ENCODE peak calls at places on chromosomes 5 and 9, in nine cellular contexts. A is thoracic aorta; T is CD8-positive, alpha-beta T cell; L is mucosa of descending colon; O is brain microvascular endothelial cell; I is AG04450; Z is right lobe of liver; B is A673; R is lower leg skin. X is an unnamed sample.

GRCh38 chr5:62542720-62543119 is 35.9 kb upstream of the LRRC70 start:
- DNase-seq in T (no peak), L (no peak), B (no peak), R (no peak), A (no peak), I (no peak), O (no peak), Z (no peak), X (no peak)

GRCh38 chr5:27523629-27524028 is 485.2 kb upstream of the CDH9 start:
- DNase-seq in Z (no peak), O (no peak), T (no peak), L (no peak), I (no peak), A (no peak), R (no peak), B (no peak), X (no peak)

GRCh38 chr9:87513171-87513570 is 15.5 kb downstream of the DAPK1 start:
- DNase-seq in T (no peak), Z (no peak), R (no peak), L (no peak), O (no peak), I (no peak), B (no peak), A (no peak), X (no peak)

GRCh38 chr5:20572560-20572959 is 584.6 kb upstream of the CDH18 start:
- DNase-seq in Z (no peak), T (no peak), O (no peak), B (no peak), I (no peak), A (no peak), R (no peak), L (no peak), X (no peak)

GRCh38 chr5:6733411-6734242 is 20.4 kb downstream of the TENT4A start:
- DNase-seq in O (peak; percentile 78), B (no peak), L (no peak), T (no peak), I (peak; percentile 63), R (no peak), Z (no peak), A (no peak), X (no peak)

GRCh38 chr5:142046191-142046590 is 33.4 kb upstream of the GNPDA1 start:
- DNase-seq in Z (no peak), B (no peak), O (no peak), I (no peak), A (no peak), L (peak; percentile 18), T (no peak), R (peak; percentile 32), X (no peak)

GRCh38 chr9:134655101-134655500 is 13.5 kb downstream of the COL5A1 start:
- DNase-seq in A (no peak), R (no peak), B (no peak), I (no peak), O (no peak), T (no peak), L (no peak), Z (peak; percentile 28), X (no peak)

GRCh38 chr9:107274953-107275422 is 8.1 kb upstream of the RAD23B start:
- DNase-seq in T (no peak), L (no peak), R (peak; percentile 50), Z (no peak), A (no peak), O (peak; percentile 98), B (peak; percentile 66), I (peak; percentile 95), X (no peak)

GRCh38 chr5:124583469-124584350 is 162.7 kb downstream of the ZNF608 start:
- DNase-seq in B (peak; percentile 23), L (peak; percentile 7), T (no peak), R (no peak), A (no peak), O (peak; percentile 86), I (peak; percentile 66), Z (no peak), X (no peak)

GRCh38 chr5:56620903-56621680 is 194.3 kb upstream of the MAP3K1 start:
- DNase-seq in T (no peak), B (no peak), I (no peak), O (peak; percentile 61), R (no peak), Z (no peak), A (no peak), L (no peak), X (no peak)

GRCh38 chr5:51225671-51226419 is 157.4 kb upstream of the ISL1 start:
- DNase-seq in R (no peak), Z (no peak), T (no peak), A (no peak), I (no peak), B (peak; percentile 78), L (peak; percentile 2), O (no peak), X (peak; percentile 63)

GRCh38 chr5:65796269-65796668 is 74.3 kb downstream of the NLN start:
- DNase-seq in O (no peak), A (no peak), R (no peak), Z (no peak), B (no peak), T (no peak), L (no peak), I (no peak), X (no peak)

GRCh38 chr5:84425365-84425764 is 40.7 kb upstream of the EDIL3 start:
- DNase-seq in Z (no peak), L (no peak), T (no peak), B (no peak), O (no peak), A (no peak), R (no peak), I (no peak), X (no peak)

GRCh38 chr5:113022661-113023060 is 46.1 kb downstream of the DCP2 start:
- DNase-seq in T (no peak), R (no peak), A (no peak), O (no peak), I (no peak), B (no peak), L (no peak), Z (no peak), X (no peak)

GRCh38 chr9:23821400-23822181 is 4.4 kb downstream of the ELAVL2 start:
- DNase-seq in B (no peak), I (no peak), O (no peak), Z (no peak), T (no peak), L (peak; percentile 36), A (no peak), R (no peak), X (peak; percentile 24)

GRCh38 chr9:113888976-113889375 is 12.9 kb downstream of the ZNF618 start:
- DNase-seq in Z (no peak), R (no peak), L (no peak), I (no peak), O (no peak), T (no peak), B (no peak), A (no peak), X (no peak)

GRCh38 chr5:78649220-78649700 is 688 bp upstream of the LHFPL2 start:
- DNase-seq in I (no peak), O (peak; percentile 37), L (peak; percentile 39), T (no peak), B (peak; percentile 31), A (no peak), Z (no peak), R (no peak), X (no peak)

GRCh38 chr5:78647411-78647818 is 1.2 kb downstream of the LHFPL2 start:
- DNase-seq in R (no peak), L (peak; percentile 75), B (peak; percentile 27), I (no peak), A (no peak), O (peak; percentile 34), Z (no peak), T (no peak), X (no peak)

GRCh38 chr5:78649816-78650561 is 1.4 kb upstream of the LHFPL2 start:
- DNase-seq in T (no peak), Z (no peak), L (no peak), B (no peak), A (no peak), R (no peak), I (no peak), O (peak; percentile 53), X (no peak)

GRCh38 chr5:78648359-78649219 is at the start of gene LHFPL2:
- DNase-seq in L (peak; percentile 73), T (no peak), A (peak; percentile 46), Z (peak; percentile 68), I (no peak), R (peak; percentile 46), O (peak; percentile 57), B (peak; percentile 71), X (peak; percentile 77)

DNA sequence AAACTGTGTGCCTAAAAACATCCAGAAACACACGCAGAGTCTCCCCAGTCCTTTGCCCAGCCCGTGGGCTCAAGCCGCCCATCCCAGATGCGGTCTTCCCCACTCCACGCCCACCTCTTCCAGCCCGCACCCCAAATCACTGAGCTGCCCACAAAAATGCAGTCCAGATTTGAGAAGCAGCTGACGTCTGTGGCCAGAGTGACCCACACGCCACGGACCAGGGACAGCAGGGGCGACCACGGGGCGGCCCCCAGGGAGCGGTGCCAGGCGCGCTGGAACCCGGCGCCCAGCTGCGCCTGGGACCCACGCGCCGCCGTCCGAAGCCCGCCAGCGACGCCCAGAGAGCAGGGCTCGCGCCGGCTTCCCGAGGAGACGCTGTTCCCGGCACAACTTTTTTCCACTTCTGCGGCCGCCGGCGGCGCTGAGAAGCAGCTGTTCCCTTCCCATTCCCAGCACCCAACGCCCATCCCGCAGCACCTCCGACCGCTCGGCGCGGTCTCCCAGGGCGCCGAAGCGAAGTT is 674 bp downstream of the LHFPL2 start:
- DNase-seq in I (no peak), R (no peak), L (peak; percentile 61), B (peak; percentile 67), T (no peak), Z (peak; percentile 69), A (no peak), O (peak; percentile 55), X (peak; percentile 60)
- TF ChIP-seq CTCF in I (peak; percentile 10), R (no peak), L (no peak), B (peak; percentile 14), T (no peak), Z (no peak), A (no peak), O (peak; percentile 3), X (no peak)

GRCh38 chr5:1208743-1209551 is 7.6 kb downstream of the SLC6A19 start:
- DNase-seq in L (peak; percentile 61), I (no peak), R (no peak), O (no peak), B (no peak), Z (peak; percentile 57), A (no peak), T (no peak), X (peak; percentile 38)
- TF ChIP-seq CTCF in L (peak; percentile 34), I (peak; percentile 50), R (no peak), O (peak; percentile 62), B (peak; percentile 46), Z (peak; percentile 29), A (no peak), T (no peak), X (no peak)

GRCh38 chr5:108521841-108522506 is 140.1 kb upstream of the FBXL17 start:
- DNase-seq in Z (no peak), O (peak; percentile 67), L (peak; percentile 74), R (peak; percentile 16), I (peak; percentile 45), T (no peak), B (peak; percentile 82), A (no peak), X (no peak)
- TF ChIP-seq CTCF in Z (peak; percentile 60), O (peak; percentile 64), L (peak; percentile 25), R (no peak), I (peak; percentile 77), T (peak; percentile 63), B (peak; percentile 79), A (peak; percentile 49), X (no peak)

DNA sequence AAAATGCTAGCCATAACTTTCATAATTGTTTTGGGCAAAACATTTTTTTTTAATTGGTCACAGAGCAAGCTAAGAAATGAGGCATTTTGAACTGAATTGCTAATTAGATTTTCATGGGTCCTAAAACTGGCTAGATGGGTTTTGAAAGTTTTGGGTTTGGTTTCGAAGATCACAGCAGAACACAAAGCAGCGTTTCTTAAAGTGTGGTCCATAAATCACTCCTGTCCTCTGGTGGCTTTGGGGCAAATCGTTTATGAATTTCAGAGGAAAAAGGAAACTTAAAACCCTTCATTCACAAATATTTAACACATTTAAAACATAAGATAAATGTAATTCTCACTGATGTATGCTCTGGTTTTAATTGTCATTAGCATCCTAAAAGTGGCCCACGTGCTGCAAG is 503.7 kb downstream of the SPATA31D1 start:
- DNase-seq in O (no peak), A (no peak), Z (no peak), T (no peak), R (no peak), I (no peak), B (no peak), L (no peak), X (no peak)
- TF ChIP-seq CTCF in O (peak; percentile 45), A (no peak), Z (peak; percentile 50), T (no peak), R (no peak), I (no peak), B (no peak), L (no peak), X (no peak)

X was measured in stomach.